ENCODE peak calls at places on chromosomes 7 and 10, in four cellular contexts. U is ovary, X is chondrocyte, M is PC-9. D is an unnamed sample.

GRCh38 chr7:129188372-129188891 is at the start of gene SMO:
- DNase-seq in U (peak), X (no peak), M (no peak), D (no peak)

GRCh38 chr7:3955751-3956696 is 655.0 kb downstream of the SDK1 start:
- DNase-seq in U (no peak), X (no peak), M (no peak), D (no peak)

GRCh38 chr7:155323001-155323638 is 25.4 kb downstream of the INSIG1 start:
- DNase-seq in U (no peak), X (no peak), M (no peak), D (peak)

GRCh38 chr7:27198871-27199801 is 755 bp downstream of the HOXA13 start:
- DNase-seq in U (no peak), X (no peak), M (peak), D (peak)

GRCh38 chr10:131982796-131983195 is 1.1 kb upstream of the BNIP3 start:
- DNase-seq in U (peak), X (no peak), M (no peak), D (no peak)

GRCh38 chr10:129102906-129103693 is 363.9 kb upstream of the MGMT start:
- DNase-seq in U (no peak), X (no peak), M (no peak), D (no peak)

GRCh38 chr10:115417585-115418265 is 324.6 kb downstream of the ATRNL1 start:
- DNase-seq in U (no peak), X (no peak), M (peak), D (peak)

GRCh38 chr10:663844-664243 is 25.6 kb downstream of the DIP2C start:
- DNase-seq in U (peak), X (no peak), M (no peak), D (no peak)

GRCh38 chr10:58460157-58460556 is 52.5 kb upstream of the BICC1 start:
- DNase-seq in U (no peak), X (no peak), M (no peak), D (no peak)

GRCh38 chr7:50226139-50226538 is 78.4 kb upstream of the IKZF1 start:
- DNase-seq in U (no peak), X (no peak), M (no peak), D (no peak)

GRCh38 chr7:50226669-50227068 is 77.8 kb upstream of the IKZF1 start:
- DNase-seq in U (no peak), X (no peak), M (no peak), D (no peak)

GRCh38 chr7:50227623-50228618 is 76.6 kb upstream of the IKZF1 start:
- DNase-seq in U (no peak), X (no peak), M (no peak), D (no peak)

GRCh38 chr7:50229964-50230363 is 74.6 kb upstream of the IKZF1 start:
- DNase-seq in U (no peak), X (no peak), M (no peak), D (no peak)
- TF ChIP-seq CTCF in U (no peak), X (peak), M (peak), D (peak)

DNA sequence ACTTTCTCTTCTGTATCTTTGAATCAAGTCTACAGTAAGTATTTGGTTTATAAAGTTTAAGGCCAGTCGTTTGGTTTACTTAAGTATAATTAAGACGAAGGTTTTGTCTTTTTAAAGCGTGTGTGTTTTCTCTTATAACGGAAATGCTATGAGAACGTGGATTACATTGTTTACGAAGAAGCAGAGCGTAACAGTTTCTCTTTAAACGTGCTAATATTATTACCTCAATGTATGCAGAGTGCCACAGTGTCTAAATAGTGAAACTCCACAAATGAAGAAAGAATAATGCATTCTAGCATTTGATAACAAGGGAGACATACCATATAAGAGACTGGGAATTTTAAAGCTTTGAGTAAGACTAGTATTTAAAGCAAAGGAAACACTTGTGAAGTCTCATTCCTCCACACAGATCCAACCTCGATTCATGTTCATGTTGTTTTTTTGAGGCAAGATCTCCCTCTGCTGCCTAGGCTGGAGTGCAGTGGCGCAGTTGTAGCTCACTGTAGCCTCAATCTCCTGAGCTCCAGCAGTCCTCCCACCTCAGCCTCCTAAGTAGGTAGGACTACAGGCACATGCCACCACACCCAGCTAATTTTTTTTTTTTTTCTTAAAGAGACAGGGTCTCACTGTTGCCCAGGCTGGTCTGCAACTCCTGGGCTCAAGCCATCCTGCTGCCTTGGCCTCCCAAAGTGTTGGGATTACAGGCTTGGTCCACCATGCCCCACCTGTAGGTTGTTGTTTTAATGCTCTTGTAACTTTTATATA is 75.1 kb downstream of the ANKRD61 start:
- DNase-seq in U (peak), X (peak), M (peak), D (peak)
- TF ChIP-seq CTCF in U (no peak), X (peak), M (no peak), D (peak)

DNA sequence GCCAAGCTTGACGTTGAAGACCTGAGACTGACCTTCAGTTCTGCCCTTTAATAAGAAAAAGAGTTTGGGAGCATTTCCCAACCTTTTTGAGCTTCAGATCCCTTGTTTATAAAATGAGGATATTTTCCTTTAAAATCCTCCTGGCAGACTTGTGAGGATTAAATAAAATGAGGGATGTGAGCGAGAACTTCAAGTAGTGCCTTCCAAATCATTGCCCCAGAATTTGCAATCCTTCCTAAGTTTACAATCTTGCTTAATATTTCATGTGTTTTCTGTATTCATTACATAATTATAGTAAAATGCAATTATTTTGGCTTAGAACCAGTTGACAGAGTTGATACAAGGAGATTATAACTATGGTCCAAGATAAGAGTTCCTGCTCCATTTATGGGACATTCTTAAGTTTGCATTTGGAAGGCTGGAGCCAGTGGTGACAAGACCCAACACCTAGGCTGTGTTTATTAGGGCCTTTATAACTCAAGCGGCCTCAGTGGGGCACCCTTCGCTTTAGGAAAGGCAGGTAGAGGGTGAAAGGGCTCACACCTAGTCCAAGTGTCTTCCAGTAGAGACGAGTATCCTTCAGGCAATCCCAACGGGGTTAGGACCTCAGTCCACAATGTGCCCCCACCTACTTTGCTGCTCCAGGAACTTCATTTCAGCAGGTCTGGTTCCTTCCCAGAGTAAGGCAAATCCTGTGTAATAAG is 317.5 kb downstream of the WDR11 start:
- DNase-seq in U (no peak), X (no peak), M (no peak), D (no peak)
- TF ChIP-seq CTCF in U (no peak), X (peak), M (no peak), D (no peak)

GRCh38 chr7:104341545-104341944 is 13.1 kb downstream of the LHFPL3 start:
- DNase-seq in U (no peak), X (no peak), M (no peak), D (no peak)
- TF ChIP-seq CTCF in U (no peak), X (peak), M (no peak), D (no peak)

DNA sequence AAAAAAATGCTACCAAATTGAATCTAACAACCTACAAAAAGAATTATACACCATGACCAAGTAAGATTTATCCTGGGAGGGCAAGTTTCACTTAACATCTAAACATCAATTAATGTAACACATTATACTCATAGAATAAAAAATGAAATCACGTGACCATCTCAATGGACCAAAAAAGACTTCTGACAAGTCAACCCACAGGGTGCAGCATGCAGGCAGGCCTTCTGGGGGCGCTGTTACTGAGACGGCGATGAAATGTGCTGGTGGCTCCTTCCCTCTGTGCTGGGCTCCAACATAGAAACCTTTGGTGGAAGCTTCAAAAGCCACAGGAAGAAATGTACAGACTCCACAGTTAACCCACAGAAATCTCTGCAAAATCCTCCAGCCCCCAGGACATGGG is 103.1 kb downstream of the INHBA start:
- DNase-seq in U (no peak), X (no peak), M (no peak), D (no peak)
- TF ChIP-seq CTCF in U (no peak), X (peak), M (no peak), D (no peak)

GRCh38 chr7:15007507-15007906 is 105.0 kb upstream of the DGKB start:
- DNase-seq in U (no peak), X (no peak), M (no peak), D (no peak)
- TF ChIP-seq CTCF in U (no peak), X (peak), M (no peak), D (peak)

DNA sequence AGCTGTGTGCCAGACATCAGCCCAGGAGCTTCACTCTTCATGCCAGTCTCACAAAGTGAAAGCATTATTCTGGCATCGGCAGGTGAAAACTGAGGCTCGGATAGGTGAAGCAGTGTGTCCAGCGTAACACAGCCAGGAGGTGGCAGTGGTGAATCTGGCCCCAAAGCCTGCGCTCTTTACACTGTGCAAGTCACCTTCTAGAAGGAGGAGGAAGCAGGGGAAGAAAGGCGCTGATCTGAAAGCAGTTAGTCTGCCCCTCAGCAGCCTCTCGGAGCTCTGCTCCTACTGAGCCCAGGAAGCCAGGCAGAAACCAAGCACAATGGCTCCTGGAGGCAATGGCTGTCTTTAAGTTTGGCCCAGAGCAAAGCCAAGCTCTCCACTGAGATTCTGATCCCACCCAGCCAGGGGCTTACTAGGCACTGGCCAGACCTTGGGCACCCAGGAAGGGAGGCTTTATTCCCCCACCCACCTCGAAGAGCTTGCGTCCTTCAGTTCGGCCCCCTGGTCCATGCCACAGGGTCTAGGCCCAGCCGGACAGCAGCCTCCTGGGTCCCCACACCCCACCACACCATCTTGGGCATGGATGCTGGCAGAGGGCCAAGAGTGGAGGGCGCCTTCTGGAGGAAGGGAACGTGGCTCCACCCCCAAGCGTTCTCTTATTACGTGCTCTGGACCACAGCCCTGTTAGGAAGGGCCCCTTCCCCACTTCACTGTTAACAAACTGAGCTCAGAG is 104.5 kb downstream of the GRID1 start:
- DNase-seq in U (no peak), X (peak), M (peak), D (no peak)
- TF ChIP-seq CTCF in U (no peak), X (peak), M (peak), D (no peak)

GRCh38 chr10:14244147-14244546 is 86.6 kb downstream of the FRMD4A start:
- DNase-seq in U (no peak), X (no peak), M (no peak), D (no peak)
- TF ChIP-seq CTCF in U (no peak), X (peak), M (no peak), D (no peak)